ENCODE peak calls at places on chromosomes 1 and 21, in five cellular contexts. J is left lung; Z is CD8-positive, alpha-beta T cell; V is CD4-positive, alpha-beta T cell; A is psoas muscle. N is an unnamed sample.

GRCh38 chr1:189606795-189607476 is 870.7 kb downstream of the BRINP3 start:
- DNase-seq in J (no peak), V (no peak), A (no peak), Z (no peak), N (no peak)

GRCh38 chr1:115980998-115981993 is 5.0 kb downstream of the SLC22A15 start:
- DNase-seq in V (no peak), A (no peak), J (no peak), Z (no peak), N (no peak)

GRCh38 chr1:210342986-210343780 is 14.5 kb downstream of the HHAT start:
- DNase-seq in Z (no peak), J (no peak), A (no peak), V (no peak), N (no peak)

GRCh38 chr21:20999567-21000169 is 1.5 kb downstream of the NCAM2 start:
- DNase-seq in J (no peak), Z (no peak), A (no peak), V (no peak), N (no peak)

GRCh38 chr1:106681939-106682522 is 374.4 kb upstream of the PRMT6 start:
- DNase-seq in A (no peak), V (no peak), Z (no peak), J (no peak), N (no peak)

GRCh38 chr1:26602378-26602959 is 72.9 kb downstream of the RPS6KA1 start:
- DNase-seq in Z (no peak), A (no peak), J (no peak), V (peak), N (no peak)

GRCh38 chr21:23401278-23401677 is 2206.0 kb downstream of the MRPL39 start:
- DNase-seq in J (no peak), A (no peak), V (no peak), Z (no peak), N (no peak)

GRCh38 chr21:32538147-32538792 is 47.1 kb downstream of the TCP10L start:
- DNase-seq in V (peak), J (no peak), A (no peak), Z (no peak), N (no peak)

GRCh38 chr1:77370588-77371306 is 88.9 kb downstream of the AK5 start:
- DNase-seq in V (no peak), J (no peak), Z (no peak), A (no peak), N (no peak)

GRCh38 chr1:194159941-194160340 is 973.5 kb upstream of the B3GALT2 start:
- DNase-seq in A (no peak), V (no peak), Z (no peak), J (no peak), N (no peak)

GRCh38 chr1:41678141-41678878 is 193.8 kb upstream of the EDN2 start:
- DNase-seq in J (no peak), A (peak), Z (no peak), V (no peak), N (peak)

GRCh38 chr21:44616591-44616926 is 4.7 kb downstream of the KRTAP10-8 start:
- DNase-seq in A (no peak), J (no peak), V (no peak), Z (no peak), N (no peak)

GRCh38 chr1:29234471-29234870 is 1.9 kb upstream of the PTPRU start:
- DNase-seq in A (no peak), V (no peak), Z (no peak), J (no peak), N (no peak)

GRCh38 chr1:93394514-93394913 is 48.8 kb downstream of the DR1 start:
- DNase-seq in J (no peak), V (no peak), A (no peak), Z (no peak), N (no peak)

GRCh38 chr1:55078470-55078869 is 39.1 kb downstream of the PCSK9 start:
- DNase-seq in Z (no peak), J (no peak), V (no peak), A (no peak), N (no peak)

GRCh38 chr1:33972676-33973395 is 109.0 kb downstream of the HMGB4 start:
- DNase-seq in V (no peak), A (no peak), Z (no peak), J (no peak), N (peak)

GRCh38 chr1:197485790-197486189 is 217.7 kb downstream of the CRB1 start:
- DNase-seq in Z (no peak), A (no peak), J (no peak), V (no peak), N (no peak)

GRCh38 chr1:66770694-66771093 is 18.4 kb downstream of the DYNLT5 start:
- DNase-seq in V (no peak), A (no peak), Z (no peak), J (no peak), N (no peak)

GRCh38 chr1:94922756-94923465 is 4.0 kb downstream of the CNN3 start:
- DNase-seq in A (no peak), J (no peak), V (no peak), Z (no peak), N (no peak)

GRCh38 chr1:46401964-46402626 is 8.0 kb downstream of the FAAH start:
- DNase-seq in J (peak), Z (no peak), V (no peak), A (peak), N (peak)

GRCh38 chr1:186950547-186950946 is 121.8 kb downstream of the PLA2G4A start:
- DNase-seq in A (no peak), J (no peak), V (no peak), Z (no peak), N (no peak)

GRCh38 chr1:44932151-44932550 is 54.2 kb downstream of the EIF2B3 start:
- DNase-seq in Z (no peak), A (no peak), V (no peak), J (no peak), N (no peak)

GRCh38 chr1:3060112-3060511 is 8.9 kb upstream of the PRDM16 start:
- DNase-seq in J (no peak), A (no peak), V (no peak), Z (no peak), N (peak)

GRCh38 chr1:84303154-84303830 is 1.8 kb downstream of the SAMD13 start:
- DNase-seq in J (no peak), V (no peak), A (no peak), Z (no peak), N (no peak)

GRCh38 chr1:45050931-45051748 is 39.1 kb downstream of the UROD start:
- DNase-seq in Z (no peak), V (no peak), A (no peak), J (no peak), N (no peak)

GRCh38 chr1:31095298-31095981 is 29.9 kb upstream of the PUM1 start:
- DNase-seq in Z (no peak), A (no peak), J (no peak), V (no peak), N (no peak)

GRCh38 chr1:6424619-6425593 is at the start of gene ESPN:
- DNase-seq in J (no peak), V (no peak), Z (no peak), A (no peak), N (no peak)

GRCh38 chr21:38646213-38646837 is 148.0 kb upstream of the ERG start:
- DNase-seq in Z (no peak), V (no peak), A (no peak), J (no peak), N (no peak)

GRCh38 chr1:179083031-179083345 is 1.1 kb downstream of the TOR3A start:
- DNase-seq in Z (no peak), A (no peak), V (no peak), J (no peak), N (no peak)

GRCh38 chr1:25688390-25689119 is 72.0 kb downstream of the MAN1C1 start:
- DNase-seq in A (peak), V (no peak), J (no peak), Z (no peak), N (no peak)

GRCh38 chr1:172390243-172390619 is 30.3 kb upstream of the C1orf105 start:
- DNase-seq in Z (no peak), J (no peak), A (no peak), V (no peak), N (no peak)

GRCh38 chr1:175591083-175591743 is 152.2 kb downstream of the TNR start:
- DNase-seq in A (no peak), J (no peak), V (no peak), Z (no peak), N (no peak)

GRCh38 chr1:56547977-56548376 is 31.4 kb downstream of the PLPP3 start:
- DNase-seq in V (no peak), A (peak), J (peak), Z (no peak), N (no peak)

GRCh38 chr1:181855380-181855779 is 206.1 kb downstream of the ZNF648 start:
- DNase-seq in A (no peak), J (no peak), Z (no peak), V (no peak), N (no peak)

GRCh38 chr1:183487686-183488442 is 15.6 kb downstream of the SMG7 start:
- DNase-seq in A (no peak), J (no peak), V (no peak), Z (no peak), N (no peak)

GRCh38 chr1:88650676-88651418 is 33.2 kb upstream of the PKN2 start:
- DNase-seq in J (no peak), V (no peak), Z (no peak), A (no peak), N (no peak)

DNA sequence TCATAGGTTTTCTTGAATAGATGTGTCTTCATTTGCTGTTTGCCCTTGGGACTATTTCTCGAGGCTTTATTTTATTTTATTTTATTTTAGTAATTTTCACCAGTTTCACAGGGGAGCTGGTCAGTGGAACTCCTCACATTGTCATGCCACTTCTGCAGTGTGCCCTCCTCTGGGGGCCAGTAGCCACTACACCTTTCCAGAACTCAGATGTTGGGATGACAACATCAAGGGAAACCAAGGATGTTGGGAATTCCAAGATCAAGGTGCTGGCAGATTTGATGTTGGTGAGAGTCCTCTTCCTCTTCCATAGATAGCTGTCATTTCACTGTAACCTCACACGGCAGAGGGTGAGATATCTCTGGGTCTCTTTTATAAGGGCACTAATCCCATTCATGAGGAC is 35.5 kb downstream of the SLC26A9 start:
- DNase-seq in V (no peak), A (no peak), J (no peak), Z (no peak), N (no peak)
- H3K27ac ChIP-seq in V (no peak), A (no peak), J (no peak), Z (no peak), N (no peak)

GRCh38 chr1:246582301-246583055 is 16.2 kb downstream of the CNST start:
- DNase-seq in J (no peak), V (no peak), Z (no peak), A (no peak), N (no peak)
- H3K27ac ChIP-seq in J (peak), V (no peak), Z (no peak), A (peak), N (peak)

DNA sequence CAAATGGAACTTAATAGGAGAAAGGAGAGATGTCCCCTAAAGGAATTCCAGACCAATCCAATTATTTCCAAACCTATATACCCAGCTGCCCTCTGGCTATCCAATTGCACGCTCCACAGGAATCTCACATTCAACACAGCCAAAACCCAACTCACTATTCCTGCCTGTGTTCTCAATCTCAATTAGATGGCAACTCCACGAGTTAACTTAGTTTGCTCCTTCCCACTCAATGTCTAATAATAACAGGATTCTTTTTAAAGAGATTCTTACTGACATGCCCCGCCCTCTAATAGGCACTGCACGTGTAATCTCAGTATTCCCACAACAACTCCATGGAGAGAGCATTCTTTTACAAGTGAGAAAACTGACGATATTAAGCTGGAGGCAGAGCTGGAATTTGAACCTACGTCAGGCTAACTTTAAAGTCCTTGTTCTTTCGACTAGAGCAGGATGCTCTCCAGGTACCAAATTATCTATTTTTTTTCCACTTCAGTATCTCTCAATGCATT is 59.2 kb upstream of the SEC16B start:
- DNase-seq in V (no peak), A (no peak), J (no peak), Z (no peak), N (no peak)
- H3K27ac ChIP-seq in V (no peak), A (no peak), J (no peak), Z (no peak), N (no peak)

GRCh38 chr21:34834307-34834706 is 165.5 kb downstream of the CLIC6 start:
- DNase-seq in Z (no peak), V (no peak), J (no peak), A (no peak), N (no peak)

GRCh38 chr21:34836103-34836932 is 167.5 kb downstream of the CLIC6 start:
- DNase-seq in A (peak), Z (no peak), J (peak), V (no peak), N (peak)

GRCh38 chr21:34835526-34835925 is 166.7 kb downstream of the CLIC6 start:
- DNase-seq in J (no peak), A (no peak), Z (no peak), V (no peak), N (peak)

GRCh38 chr21:34833465-34833864 is 164.7 kb downstream of the CLIC6 start:
- DNase-seq in Z (no peak), V (no peak), A (no peak), J (no peak), N (no peak)

GRCh38 chr21:34834852-34835501 is 166.2 kb downstream of the CLIC6 start:
- DNase-seq in Z (no peak), J (no peak), A (no peak), V (no peak), N (no peak)
- H3K27ac ChIP-seq in Z (no peak), J (peak), A (no peak), V (no peak), N (no peak)

DNA sequence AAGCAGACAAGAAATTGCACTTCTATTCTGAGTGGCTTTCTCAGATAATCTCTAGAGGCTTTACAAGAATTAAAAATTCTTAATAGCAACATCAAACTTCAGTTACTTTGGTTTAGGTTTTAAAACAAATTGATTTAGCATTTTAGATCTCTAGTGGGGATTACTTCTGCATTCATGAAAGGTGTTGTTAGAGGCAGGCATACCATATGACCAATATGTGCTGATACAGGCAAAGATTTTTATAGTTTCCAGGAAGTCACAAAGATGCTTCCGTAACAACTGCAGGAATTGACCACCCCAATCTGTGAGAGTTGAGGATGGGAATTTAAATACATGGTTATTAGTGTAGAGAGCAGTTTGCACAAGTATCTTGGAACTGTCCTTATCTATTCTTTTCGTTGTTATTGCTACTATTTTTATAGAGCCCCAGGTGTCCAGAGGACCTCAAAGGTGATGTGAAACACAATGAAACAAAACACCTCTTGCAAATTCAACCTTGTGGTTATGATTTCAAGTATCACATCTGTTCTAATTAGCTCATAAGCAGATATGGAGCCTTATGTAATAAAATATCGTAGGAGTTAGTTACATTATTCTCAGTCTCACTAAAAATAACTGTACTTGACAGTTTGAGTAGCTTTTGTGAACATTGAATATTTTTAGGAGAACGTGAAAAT is 512.7 kb upstream of the ADGRL4 start:
- DNase-seq in J (no peak), A (no peak), V (no peak), Z (no peak), N (no peak)
- H3K27ac ChIP-seq in J (no peak), A (no peak), V (no peak), Z (no peak), N (no peak)

GRCh38 chr1:156211243-156211642 is 1.6 kb upstream of the PMF1 start:
- DNase-seq in A (no peak), Z (no peak), J (no peak), V (no peak), N (no peak)
- H3K27ac ChIP-seq in A (no peak), Z (no peak), J (no peak), V (no peak), N (no peak)

GRCh38 chr1:39859859-39860812 is 23.2 kb downstream of the TRIT1 start:
- DNase-seq in A (no peak), Z (no peak), V (no peak), J (no peak), N (no peak)
- H3K27ac ChIP-seq in A (no peak), Z (no peak), V (no peak), J (no peak), N (no peak)

DNA sequence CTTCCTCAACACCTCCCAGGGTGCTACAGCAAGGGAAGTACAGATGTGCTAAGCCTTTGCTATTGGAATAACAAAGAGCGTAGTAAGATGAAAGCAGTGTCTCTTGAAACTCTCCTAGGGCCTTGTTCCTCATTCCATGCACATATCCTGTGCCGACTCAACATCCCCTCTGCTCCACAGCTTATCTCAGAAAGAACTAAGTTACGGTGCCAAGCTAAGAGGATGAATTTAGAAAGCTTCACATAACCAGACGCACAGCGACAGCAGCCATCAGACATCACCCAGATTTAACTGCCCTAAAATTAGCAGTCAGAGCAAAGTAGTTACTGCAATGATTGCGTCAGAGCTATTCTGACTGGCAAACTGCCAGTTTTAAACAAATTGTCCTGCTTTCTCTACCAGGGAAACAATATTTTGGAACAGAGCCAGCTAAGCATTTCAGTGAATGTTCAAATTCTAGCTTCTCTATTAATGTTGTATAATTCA is 9.5 kb downstream of the SIPA1L2 start:
- DNase-seq in A (no peak), Z (no peak), V (no peak), J (no peak), N (peak)
- H3K27ac ChIP-seq in A (peak), Z (no peak), V (no peak), J (peak), N (peak)

GRCh38 chr1:227002531-227003049 is 62.5 kb downstream of the COQ8A start:
- DNase-seq in J (no peak), Z (no peak), A (no peak), V (no peak), N (no peak)

GRCh38 chr1:227003163-227003562 is 63.1 kb downstream of the COQ8A start:
- DNase-seq in V (no peak), Z (no peak), A (no peak), J (no peak), N (no peak)

GRCh38 chr1:227010645-227011044 is 70.6 kb downstream of the COQ8A start:
- DNase-seq in Z (no peak), V (no peak), A (no peak), J (no peak), N (no peak)

GRCh38 chr1:227004796-227005195 is 64.7 kb downstream of the COQ8A start:
- DNase-seq in V (no peak), J (no peak), Z (no peak), A (no peak), N (no peak)

DNA sequence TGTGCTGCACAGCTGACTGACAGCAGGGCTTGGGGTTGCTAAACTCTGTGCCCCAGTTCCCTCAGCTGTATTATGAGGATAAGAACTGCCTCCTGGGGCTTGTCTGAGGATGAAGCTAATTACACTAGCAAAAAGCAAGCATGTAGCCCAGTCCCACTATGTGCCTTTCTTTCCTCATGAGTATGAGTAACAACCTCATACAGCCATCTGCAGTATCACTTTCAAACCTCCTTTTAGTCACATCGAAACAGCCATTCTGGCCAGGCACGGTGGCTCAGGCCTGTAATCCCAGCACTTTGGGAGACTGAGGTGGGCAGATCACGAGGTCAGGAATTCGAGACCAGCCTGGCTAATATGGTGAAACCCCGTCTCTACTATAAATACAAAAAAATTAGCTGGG is 66.3 kb downstream of the COQ8A start:
- DNase-seq in J (no peak), Z (no peak), V (no peak), A (no peak), N (no peak)
- H3K27ac ChIP-seq in J (no peak), Z (no peak), V (no peak), A (no peak), N (no peak)

DNA sequence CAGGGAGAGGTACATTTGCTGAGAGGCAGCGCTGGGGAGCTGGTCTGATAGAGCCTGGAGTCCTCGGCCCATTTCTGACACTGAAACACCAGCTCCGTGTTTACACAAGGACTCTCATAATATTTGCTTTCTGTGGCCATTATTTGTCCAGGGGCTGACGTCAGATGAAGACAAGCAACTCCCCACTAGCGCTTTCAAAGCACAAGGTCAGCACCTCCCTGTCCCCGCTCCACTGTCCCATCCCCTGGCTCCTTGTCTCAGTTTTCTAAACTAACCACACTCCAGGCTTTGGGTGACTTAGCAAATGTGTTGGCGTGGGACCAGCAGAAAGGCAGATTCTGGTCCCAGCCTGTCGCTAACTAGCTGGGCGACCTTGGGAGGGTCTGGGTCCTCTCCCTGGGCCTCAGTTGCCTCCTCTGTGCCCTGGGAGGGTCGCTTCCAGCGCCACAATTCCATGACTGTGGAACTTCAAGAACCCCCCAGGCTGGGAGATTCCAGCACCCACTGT is 37.4 kb upstream of the ZBTB40 start:
- DNase-seq in A (no peak), V (no peak), Z (no peak), J (peak), N (no peak)
- H3K27ac ChIP-seq in A (no peak), V (no peak), Z (no peak), J (peak), N (no peak)